ENCODE peak calls at places on chromosomes 7 and 10, in ten cellular contexts. G is T-helper 17 cell; K is psoas muscle; F is neural progenitor cell; W is right lobe of liver; C is lung; P is adipocyte; R is A549; E is CD4-positive, alpha-beta memory T cell; V is CD4-positive, CD25-positive, alpha-beta regulatory T cell. O is an unnamed sample. For H3K9me3, the result is how much of the 10 kb centered on the place peaks cover.

GRCh38 chr10:93554760-93555432 is 11.6 kb upstream of the FFAR4 start:
- DNase-seq in W (peak), V (no peak), F (peak), C (peak), P (peak), E (peak), R (peak), K (peak), G (no peak), O (peak)

GRCh38 chr7:108020585-108020984 is 17.6 kb upstream of the LAMB1 start:
- DNase-seq in E (no peak), R (no peak), P (no peak), W (no peak), G (no peak), F (no peak), V (no peak), K (no peak), C (no peak), O (no peak)

GRCh38 chr7:24981544-24981951 is 1.6 kb upstream of the OSBPL3 start:
- DNase-seq in W (peak), E (peak), V (peak), P (peak), G (peak), C (peak), R (peak), K (peak), F (peak), O (peak)

GRCh38 chr7:140003913-140004382 is 58.8 kb downstream of the PARP12 start:
- DNase-seq in E (peak), R (peak), K (no peak), W (no peak), V (no peak), C (no peak), F (peak), P (peak), G (no peak), O (no peak)

GRCh38 chr7:45007106-45007505 is 7.1 kb downstream of the CCM2 start:
- DNase-seq in G (no peak), E (no peak), P (no peak), K (no peak), C (no peak), W (no peak), R (no peak), V (no peak), F (no peak), O (no peak)

GRCh38 chr7:7567898-7568531 is 1.3 kb downstream of the MIOS start:
- DNase-seq in K (no peak), V (no peak), G (no peak), E (no peak), R (no peak), C (no peak), F (no peak), W (no peak), P (no peak), O (no peak)

GRCh38 chr10:124325998-124326636 is 92.6 kb downstream of the OAT start:
- DNase-seq in F (no peak), G (no peak), K (no peak), R (no peak), P (no peak), E (no peak), W (no peak), C (no peak), V (no peak), O (no peak)

GRCh38 chr10:17147884-17148494 is 18.4 kb upstream of the CUBN start:
- DNase-seq in F (no peak), E (no peak), C (no peak), V (no peak), G (no peak), W (no peak), P (peak), R (no peak), K (no peak), O (no peak)

GRCh38 chr10:69647819-69648218 is 17.8 kb downstream of the FAM241B start:
- DNase-seq in F (no peak), G (no peak), E (no peak), P (no peak), V (no peak), C (no peak), K (peak), W (no peak), R (no peak), O (no peak)

GRCh38 chr7:43954524-43955228 is 28.4 kb downstream of the UBE2D4 start:
- DNase-seq in V (no peak), R (peak), C (no peak), P (peak), G (no peak), F (peak), E (no peak), K (no peak), W (peak), O (no peak)

GRCh38 chr7:115178831-115179230 is 256.9 kb downstream of the MDFIC start:
- DNase-seq in W (no peak), C (no peak), R (no peak), F (no peak), P (peak), V (no peak), E (no peak), G (no peak), K (no peak), O (no peak)

GRCh38 chr7:67100956-67101361 is 104.3 kb downstream of the TYW1 start:
- DNase-seq in V (no peak), C (no peak), R (no peak), W (no peak), P (no peak), K (no peak), E (no peak), G (no peak), F (peak), O (no peak)

GRCh38 chr7:11436317-11436716 is 395.7 kb downstream of the THSD7A start:
- DNase-seq in K (no peak), E (no peak), C (no peak), W (no peak), P (peak), R (no peak), F (no peak), G (no peak), V (no peak), O (no peak)

GRCh38 chr10:7887417-7887816 is 69.1 kb downstream of the TAF3 start:
- DNase-seq in E (no peak), R (no peak), G (no peak), K (no peak), P (peak), C (no peak), W (no peak), V (no peak), F (no peak), O (no peak)

GRCh38 chr7:131935180-131935579 is 378.8 kb upstream of the PODXL start:
- DNase-seq in P (no peak), R (no peak), K (no peak), G (no peak), F (no peak), C (no peak), E (no peak), W (no peak), V (no peak), O (no peak)

GRCh38 chr10:70063418-70064098 is 10.9 kb downstream of the MACROH2A2 start:
- DNase-seq in K (no peak), R (no peak), G (no peak), V (no peak), P (no peak), E (no peak), W (no peak), F (no peak), C (no peak), O (no peak)

GRCh38 chr7:115271332-115272235 is 349.7 kb downstream of the MDFIC start:
- DNase-seq in W (no peak), E (no peak), G (no peak), C (no peak), R (no peak), F (no peak), K (no peak), P (peak), V (no peak), O (no peak)

GRCh38 chr10:5391780-5392179 is 12.8 kb downstream of the TUBAL3 start:
- DNase-seq in V (no peak), R (no peak), K (no peak), P (no peak), C (no peak), F (no peak), G (no peak), W (no peak), E (no peak), O (no peak)

GRCh38 chr7:16399265-16399801 is 22.0 kb downstream of the CRPPA start:
- DNase-seq in W (no peak), R (no peak), P (no peak), E (no peak), F (no peak), G (no peak), K (no peak), C (no peak), V (no peak), O (no peak)

GRCh38 chr7:16398211-16399017 is 22.9 kb downstream of the CRPPA start:
- DNase-seq in G (no peak), E (no peak), R (no peak), W (no peak), V (no peak), C (no peak), K (no peak), F (no peak), P (no peak), O (no peak)

GRCh38 chr7:16396766-16397496 is 24.4 kb downstream of the CRPPA start:
- DNase-seq in W (no peak), C (no peak), G (no peak), P (no peak), E (no peak), R (no peak), V (no peak), K (no peak), F (peak), O (no peak)

GRCh38 chr7:16395121-16395520 is 26.2 kb downstream of the CRPPA start:
- DNase-seq in C (no peak), G (no peak), F (no peak), R (no peak), W (no peak), V (no peak), P (no peak), K (no peak), E (no peak), O (no peak)

DNA sequence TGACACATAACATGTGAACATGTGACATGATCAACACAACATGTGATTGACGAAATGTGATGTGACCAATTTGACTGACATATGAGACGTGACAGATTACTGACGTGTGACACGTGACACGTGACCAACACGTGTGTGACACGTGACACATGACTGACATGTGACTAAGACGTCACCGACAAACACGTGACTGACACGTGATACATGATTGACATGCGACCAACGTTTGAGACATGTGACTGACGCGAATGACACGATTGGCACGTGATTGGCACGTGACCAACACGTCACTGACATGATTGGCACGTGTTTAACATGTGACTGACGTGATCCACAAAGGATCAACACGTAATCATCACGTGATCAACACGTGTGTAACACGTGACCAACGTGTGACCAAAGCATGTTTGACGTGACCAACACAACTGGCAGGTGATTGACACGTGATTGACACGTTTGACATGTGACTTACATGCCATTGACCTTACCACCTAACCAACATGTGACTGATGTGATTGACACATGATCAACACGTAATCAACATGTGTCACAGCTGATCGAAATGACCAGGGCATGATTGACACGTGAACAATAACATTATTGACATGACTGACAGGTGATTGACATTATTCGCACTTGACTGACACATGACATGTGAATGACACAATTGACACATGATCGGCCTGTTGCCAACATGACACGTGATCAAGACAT is 23.7 kb downstream of the CRPPA start:
- DNase-seq in G (no peak), E (no peak), C (no peak), P (no peak), W (no peak), R (no peak), K (no peak), V (no peak), F (no peak), O (no peak)
- H3K9me3 ChIP-seq in G (under half), E (under half), C (under half), P (under half), W (under half), R (under half), K (under half), V (under half), F (under half), O (under half)

DNA sequence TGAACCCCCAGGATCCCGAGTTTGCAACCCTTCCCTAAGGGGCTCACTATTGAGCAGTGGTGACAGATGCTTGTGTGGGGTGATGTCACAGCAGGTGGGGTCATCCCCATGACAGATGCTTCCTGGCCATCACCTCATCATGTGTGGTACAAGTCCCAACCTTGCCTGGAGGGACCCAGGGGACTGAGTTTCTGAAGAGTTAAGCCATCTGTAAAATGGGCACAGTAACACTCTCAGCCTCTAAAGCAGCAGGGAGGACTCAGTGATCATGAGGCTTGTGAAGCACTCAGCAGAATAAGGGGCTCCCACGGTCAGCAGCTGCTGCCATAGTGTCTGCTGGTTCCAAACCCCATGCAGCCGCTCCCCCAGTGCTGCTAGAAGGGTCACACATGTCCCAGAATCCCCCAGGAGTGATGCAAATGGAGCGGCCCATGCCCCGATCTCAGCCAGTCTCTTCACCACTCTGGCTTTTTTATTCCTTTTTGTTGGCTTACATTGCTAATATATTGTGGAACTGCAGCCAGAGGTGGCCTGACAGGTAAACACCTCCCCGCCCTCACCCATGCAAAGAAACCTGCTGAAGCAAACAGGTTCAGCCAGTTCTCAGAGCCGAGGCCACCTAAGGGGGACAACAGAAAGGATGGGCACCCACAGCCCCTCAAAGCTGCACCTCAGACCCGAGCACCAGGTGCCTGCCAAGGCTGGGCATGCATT is 102.1 kb upstream of the PDGFA start:
- DNase-seq in P (no peak), C (no peak), W (no peak), V (no peak), K (peak), R (no peak), F (no peak), E (no peak), G (no peak), O (no peak)
- H3K9me3 ChIP-seq in P (under half), C (under half), W (under half), V (under half), K (under half), R (under half), F (under half), E (under half), G (under half), O (under half)

GRCh38 chr10:9712393-9712792 is 1305.3 kb upstream of the CELF2 start:
- DNase-seq in E (no peak), W (no peak), C (no peak), P (no peak), F (no peak), V (no peak), G (no peak), R (no peak), K (no peak), O (no peak)
- H3K9me3 ChIP-seq in E (under half), W (under half), C (under half), P (under half), F (under half), V (under half), G (under half), R (under half), K (under half), O (under half)

GRCh38 chr10:104100795-104101194 is 15.1 kb upstream of the COL17A1 start:
- DNase-seq in P (peak), R (no peak), K (no peak), G (no peak), W (no peak), C (no peak), V (no peak), F (no peak), E (no peak), O (no peak)

GRCh38 chr10:104099941-104100340 is 14.3 kb upstream of the COL17A1 start:
- DNase-seq in E (no peak), F (no peak), C (no peak), R (no peak), P (no peak), W (no peak), V (no peak), K (no peak), G (no peak), O (no peak)

GRCh38 chr10:104096692-104097091 is 11.0 kb upstream of the COL17A1 start:
- DNase-seq in W (no peak), R (no peak), K (no peak), C (no peak), G (no peak), P (no peak), E (no peak), V (no peak), F (no peak), O (no peak)

GRCh38 chr10:104099274-104099673 is 13.6 kb upstream of the COL17A1 start:
- DNase-seq in F (no peak), P (peak), G (no peak), V (no peak), R (no peak), W (no peak), K (no peak), E (no peak), C (no peak), O (no peak)

GRCh38 chr10:104098360-104098925 is 12.8 kb upstream of the COL17A1 start:
- DNase-seq in C (no peak), K (no peak), V (no peak), E (no peak), P (peak), R (no peak), G (no peak), F (no peak), W (no peak), O (no peak)
- H3K9me3 ChIP-seq in C (under half), K (under half), V (under half), E (under half), P (under half), R (under half), G (under half), F (under half), W (under half), O (under half)

GRCh38 chr7:157676456-157677255 is 339.9 kb downstream of the DNAJB6 start:
- DNase-seq in R (no peak), G (no peak), C (no peak), V (no peak), F (no peak), W (no peak), P (no peak), K (peak), E (no peak), O (no peak)

GRCh38 chr7:157676001-157676400 is 339.2 kb downstream of the DNAJB6 start:
- DNase-seq in W (no peak), K (no peak), E (no peak), P (no peak), C (no peak), V (no peak), R (no peak), G (no peak), F (no peak), O (no peak)

GRCh38 chr7:157675427-157675930 is 338.7 kb downstream of the DNAJB6 start:
- DNase-seq in R (no peak), K (no peak), G (no peak), C (no peak), W (no peak), F (no peak), E (no peak), P (no peak), V (no peak), O (no peak)

GRCh38 chr7:157679607-157680006 is 342.8 kb downstream of the DNAJB6 start:
- DNase-seq in C (no peak), E (no peak), W (no peak), G (no peak), V (no peak), K (no peak), R (no peak), F (peak), P (no peak), O (no peak)

GRCh38 chr7:157678503-157678902 is 341.7 kb downstream of the DNAJB6 start:
- DNase-seq in K (no peak), E (no peak), P (no peak), F (peak), R (no peak), C (no peak), W (no peak), V (no peak), G (no peak), O (no peak)
- H3K9me3 ChIP-seq in K (under half), E (under half), P (under half), F (under half), R (under half), C (under half), W (under half), V (under half), G (under half), O (under half)

DNA sequence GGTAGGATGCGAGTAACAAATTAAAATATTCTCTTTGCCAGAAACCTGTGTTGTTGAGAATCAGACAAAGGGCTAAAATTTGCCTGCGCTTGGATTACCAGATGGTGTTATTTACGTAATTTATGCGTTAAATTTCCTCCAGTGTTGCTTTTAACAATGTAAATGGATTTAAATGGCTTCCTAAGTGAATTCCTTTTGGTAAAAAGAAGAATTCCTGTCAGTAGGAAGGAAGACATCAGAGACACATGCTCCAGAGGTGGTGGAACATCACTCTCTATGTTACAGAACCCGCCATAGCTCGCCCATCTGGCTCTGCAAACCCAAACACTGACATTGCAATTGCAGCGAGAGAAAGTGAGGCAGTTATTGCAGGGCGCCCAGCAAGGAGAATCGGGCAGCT is 520.6 kb downstream of the GALNT17 start:
- DNase-seq in R (no peak), V (no peak), P (no peak), F (no peak), G (no peak), W (no peak), C (no peak), K (no peak), E (no peak), O (no peak)
- H3K9me3 ChIP-seq in R (under half), V (under half), P (under half), F (under half), G (under half), W (under half), C (under half), K (under half), E (under half), O (under half)

GRCh38 chr7:158123214-158123613 is 464.4 kb downstream of the PTPRN2 start:
- DNase-seq in C (no peak), K (no peak), G (no peak), R (no peak), E (no peak), P (no peak), W (no peak), V (no peak), F (no peak), O (no peak)

GRCh38 chr7:158123753-158124152 is 463.9 kb downstream of the PTPRN2 start:
- DNase-seq in C (no peak), R (no peak), W (no peak), G (no peak), K (no peak), P (no peak), V (no peak), E (no peak), F (no peak), O (no peak)

GRCh38 chr7:158121441-158122045 is 466.1 kb downstream of the PTPRN2 start:
- DNase-seq in F (no peak), E (no peak), P (no peak), K (peak), V (no peak), G (no peak), C (no peak), W (no peak), R (no peak), O (no peak)

GRCh38 chr7:158120313-158120712 is 467.3 kb downstream of the PTPRN2 start:
- DNase-seq in F (no peak), E (no peak), G (no peak), K (no peak), P (no peak), W (no peak), C (no peak), R (no peak), V (no peak), O (no peak)

GRCh38 chr7:158120751-158121150 is 466.9 kb downstream of the PTPRN2 start:
- DNase-seq in C (no peak), G (no peak), K (peak), V (no peak), F (no peak), E (no peak), W (no peak), P (no peak), R (no peak), O (no peak)
- H3K9me3 ChIP-seq in C (under half), G (under half), K (under half), V (under half), F (under half), E (under half), W (under half), P (under half), R (under half), O (under half)

O was measured in heart right ventricle.